ENCODE peak calls at places on chromosomes 3 and 15, in ten cellular contexts. V is SW480; I is D341Med; K is stimulated activated CD8-positive, alpha-beta memory T cell treated with anti-CD3 and anti-CD28 coated beads, Interleukin-7, amount 100 ng/mL, for 24 hours; P is trophoblast cell; T is AG04450; D is fibroblast of lung; N is EL; M is GM23338; L is amniotic stem cell. H is an unnamed sample.

GRCh38 chr3:150038830-150039229 is 68.1 kb upstream of the PFN2 start:
- DNase-seq in V (no peak), I (no peak), K (no peak), P (peak; percentile 60), T (no peak), D (no peak), N (no peak), M (peak; percentile 53), L (no peak), H (peak; percentile 64)

GRCh38 chr3:127722104-127722784 is 49.5 kb downstream of the ABTB1 start:
- DNase-seq in V (no peak), I (no peak), K (no peak), P (no peak), T (no peak), D (no peak), N (no peak), M (peak; percentile 33), L (no peak), H (no peak)

GRCh38 chr3:65871305-65872141 is 167.2 kb downstream of the MAGI1 start:
- DNase-seq in V (no peak), I (peak; percentile 74), K (no peak), P (no peak), T (no peak), D (no peak), N (no peak), M (no peak), L (no peak), H (peak; percentile 55)

GRCh38 chr3:107644631-107645030 is 121.9 kb downstream of the BBX start:
- DNase-seq in V (no peak), I (no peak), K (no peak), P (no peak), T (no peak), D (no peak), N (peak; percentile 51), M (no peak), L (peak; percentile 17), H (no peak)

GRCh38 chr3:12190221-12190807 is 31.6 kb upstream of the TIMP4 start:
- DNase-seq in V (no peak), I (no peak), K (no peak), P (no peak), T (no peak), D (no peak), N (no peak), M (no peak), L (no peak), H (peak; percentile 83)

GRCh38 chr3:19216669-19217337 is 68.5 kb downstream of the KCNH8 start:
- DNase-seq in V (no peak), I (no peak), K (no peak), P (no peak), T (no peak), D (no peak), N (no peak), M (no peak), L (no peak), H (no peak)

GRCh38 chr15:57198654-57199241 is 177.6 kb upstream of the CGNL1 start:
- DNase-seq in V (no peak), I (no peak), K (no peak), P (no peak), T (no peak), D (peak; percentile 67), N (no peak), M (peak; percentile 93), L (no peak), H (no peak)

GRCh38 chr3:102454101-102454625 is 19.3 kb downstream of the ZPLD1 start:
- DNase-seq in V (no peak), I (no peak), K (no peak), P (no peak), T (no peak), D (no peak), N (no peak), M (no peak), L (no peak), H (no peak)

GRCh38 chr15:100183921-100184480 is 157.8 kb downstream of the ADAMTS17 start:
- DNase-seq in V (no peak), I (no peak), K (no peak), P (no peak), T (no peak), D (no peak), N (no peak), M (no peak), L (no peak), H (no peak)

GRCh38 chr3:49689046-49689886 is at the start of the genes MST1 and RNF123:
- DNase-seq in V (peak; percentile 77), I (peak; percentile 97), K (peak; percentile 85), P (peak; percentile 80), T (peak; percentile 78), D (peak; percentile 90), N (peak; percentile 87), M (peak; percentile 97), L (no peak), H (peak; percentile 97)

GRCh38 chr3:194134757-194135515 is 1.0 kb upstream of the HES1 start:
- DNase-seq in V (peak; percentile 98), I (peak; percentile 90), K (peak; percentile 50), P (peak; percentile 85), T (peak; percentile 85), D (peak; percentile 98), N (peak; percentile 95), M (peak; percentile 92), L (peak; percentile 65), H (peak; percentile 97)

GRCh38 chr15:44738340-44738984 is 2.1 kb downstream of the TRIM69 start:
- DNase-seq in V (peak; percentile 19), I (peak; percentile 47), K (no peak), P (no peak), T (peak; percentile 39), D (peak; percentile 38), N (peak; percentile 61), M (peak; percentile 68), L (peak; percentile 22), H (no peak)

GRCh38 chr3:44942202-44942921 is 33.6 kb downstream of the ZDHHC3 start:
- DNase-seq in V (peak; percentile 8), I (no peak), K (no peak), P (no peak), T (no peak), D (peak; percentile 52), N (peak; percentile 53), M (no peak), L (no peak), H (no peak)

GRCh38 chr3:11091791-11092190 is 62.5 kb upstream of the HRH1 start:
- DNase-seq in V (no peak), I (no peak), K (no peak), P (no peak), T (no peak), D (no peak), N (no peak), M (no peak), L (no peak), H (no peak)

GRCh38 chr3:138890555-138891187 is 55.9 kb upstream of the PIK3CB start:
- DNase-seq in V (no peak), I (no peak), K (no peak), P (no peak), T (no peak), D (no peak), N (no peak), M (no peak), L (no peak), H (no peak)

GRCh38 chr3:143565943-143566342 is 282.3 kb downstream of the SLC9A9 start:
- DNase-seq in V (no peak), I (no peak), K (no peak), P (no peak), T (no peak), D (peak; percentile 8), N (no peak), M (no peak), L (no peak), H (no peak)

GRCh38 chr3:64088408-64089136 is 65.3 kb upstream of the PSMD6 start:
- DNase-seq in V (no peak), I (no peak), K (no peak), P (no peak), T (no peak), D (no peak), N (no peak), M (no peak), L (no peak), H (no peak)

GRCh38 chr3:14879161-14879888 is 60.6 kb downstream of the FGD5 start:
- DNase-seq in V (peak; percentile 93), I (no peak), K (no peak), P (no peak), T (no peak), D (no peak), N (no peak), M (peak; percentile 68), L (no peak), H (no peak)

GRCh38 chr3:146968204-146968651 is 363.1 kb upstream of the PLSCR5 start:
- DNase-seq in V (peak; percentile 36), I (no peak), K (no peak), P (peak; percentile 18), T (peak; percentile 37), D (peak; percentile 97), N (peak; percentile 90), M (peak; percentile 8), L (peak; percentile 88), H (no peak)

GRCh38 chr3:59385547-59385946 is 335.7 kb upstream of the CFAP20DC start:
- DNase-seq in V (no peak), I (no peak), K (no peak), P (no peak), T (no peak), D (no peak), N (no peak), M (no peak), L (no peak), H (no peak)

GRCh38 chr3:188061133-188061532 is 92.8 kb upstream of the LPP start:
- DNase-seq in V (peak; percentile 70), I (no peak), K (peak; percentile 26), P (peak; percentile 95), T (no peak), D (peak; percentile 79), N (peak; percentile 86), M (peak; percentile 17), L (no peak), H (no peak)

GRCh38 chr3:38117748-38118420 is 19.0 kb downstream of the ACAA1 start:
- DNase-seq in V (peak; percentile 60), I (peak; percentile 83), K (peak; percentile 50), P (peak; percentile 61), T (peak; percentile 10), D (peak; percentile 39), N (peak; percentile 63), M (peak; percentile 71), L (no peak), H (no peak)

GRCh38 chr3:122576174-122576940 is 1.1 kb upstream of the PARP15 start:
- DNase-seq in V (no peak), I (no peak), K (no peak), P (no peak), T (no peak), D (no peak), N (no peak), M (no peak), L (no peak), H (no peak)

GRCh38 chr3:129112308-129113052 is 9.1 kb downstream of the RAB43 start:
- DNase-seq in V (peak; percentile 39), I (peak; percentile 8), K (no peak), P (no peak), T (no peak), D (no peak), N (no peak), M (no peak), L (no peak), H (no peak)

GRCh38 chr3:81726735-81727134 is 34.7 kb downstream of the GBE1 start:
- DNase-seq in V (no peak), I (no peak), K (no peak), P (no peak), T (no peak), D (peak; percentile 79), N (peak; percentile 79), M (no peak), L (peak; percentile 34), H (no peak)